ENCODE peak calls at places on chromosomes 1 and 21, in six cellular contexts. One of them, this sample, is unnamed.

GRCh38 chr21:34279285-34279684 is 84.5 kb upstream of the KCNE2 start:
- DNase-seq in body of pancreas: no peak
- DNase-seq in prostate gland: no peak
- DNase-seq in IMR-90: no peak
- DNase-seq in suprapubic skin: no peak
- DNase-seq in gastrocnemius medialis: no peak
- DNase-seq in this sample: no peak

GRCh38 chr1:85992756-85993155 is 163.8 kb downstream of the COL24A1 start:
- DNase-seq in body of pancreas: no peak
- DNase-seq in prostate gland: no peak
- DNase-seq in IMR-90: peak; percentile 76
- DNase-seq in suprapubic skin: no peak
- DNase-seq in gastrocnemius medialis: no peak
- DNase-seq in this sample: no peak

GRCh38 chr1:2195785-2196184 is 1.2 kb upstream of the FAAP20 start:
- DNase-seq in body of pancreas: no peak
- DNase-seq in prostate gland: no peak
- DNase-seq in IMR-90: no peak
- DNase-seq in suprapubic skin: no peak
- DNase-seq in gastrocnemius medialis: no peak
- DNase-seq in this sample: no peak

GRCh38 chr1:84260852-84261518 is 40.5 kb upstream of the SAMD13 start:
- DNase-seq in body of pancreas: no peak
- DNase-seq in prostate gland: no peak
- DNase-seq in IMR-90: peak; percentile 38
- DNase-seq in suprapubic skin: no peak
- DNase-seq in gastrocnemius medialis: no peak
- DNase-seq in this sample: no peak

GRCh38 chr1:10724948-10725852 is 71.2 kb downstream of the CASZ1 start:
- DNase-seq in body of pancreas: peak; percentile 81
- DNase-seq in prostate gland: peak; percentile 54
- DNase-seq in IMR-90: peak; percentile 8
- DNase-seq in suprapubic skin: no peak
- DNase-seq in gastrocnemius medialis: peak; percentile 96
- DNase-seq in this sample: no peak

GRCh38 chr1:245310605-245311531 is 156.1 kb downstream of the KIF26B start:
- DNase-seq in body of pancreas: peak; percentile 32
- DNase-seq in prostate gland: no peak
- DNase-seq in IMR-90: no peak
- DNase-seq in suprapubic skin: no peak
- DNase-seq in gastrocnemius medialis: no peak
- DNase-seq in this sample: peak; percentile 17

GRCh38 chr1:54273837-54274192 is 73.8 kb downstream of the MRPL37 start:
- DNase-seq in body of pancreas: peak; percentile 45
- DNase-seq in prostate gland: no peak
- DNase-seq in IMR-90: no peak
- DNase-seq in suprapubic skin: no peak
- DNase-seq in gastrocnemius medialis: peak; percentile 74
- DNase-seq in this sample: peak; percentile 41

GRCh38 chr21:42556476-42556875 is 42.8 kb downstream of the SLC37A1 start:
- DNase-seq in body of pancreas: no peak
- DNase-seq in prostate gland: no peak
- DNase-seq in IMR-90: no peak
- DNase-seq in suprapubic skin: peak; percentile 60
- DNase-seq in gastrocnemius medialis: no peak
- DNase-seq in this sample: no peak

GRCh38 chr1:9080704-9081291 is 11.4 kb upstream of the SLC2A5 start:
- DNase-seq in body of pancreas: no peak
- DNase-seq in prostate gland: no peak
- DNase-seq in IMR-90: no peak
- DNase-seq in suprapubic skin: no peak
- DNase-seq in gastrocnemius medialis: no peak
- DNase-seq in this sample: no peak

GRCh38 chr1:197399691-197400521 is 131.9 kb downstream of the CRB1 start:
- DNase-seq in body of pancreas: peak; percentile 25
- DNase-seq in prostate gland: no peak
- DNase-seq in IMR-90: peak; percentile 51
- DNase-seq in suprapubic skin: no peak
- DNase-seq in gastrocnemius medialis: no peak
- DNase-seq in this sample: no peak

GRCh38 chr1:81811757-81812371 is 11.1 kb downstream of the ADGRL2 start:
- DNase-seq in body of pancreas: no peak
- DNase-seq in prostate gland: no peak
- DNase-seq in IMR-90: no peak
- DNase-seq in suprapubic skin: no peak
- DNase-seq in gastrocnemius medialis: no peak
- DNase-seq in this sample: no peak

DNA sequence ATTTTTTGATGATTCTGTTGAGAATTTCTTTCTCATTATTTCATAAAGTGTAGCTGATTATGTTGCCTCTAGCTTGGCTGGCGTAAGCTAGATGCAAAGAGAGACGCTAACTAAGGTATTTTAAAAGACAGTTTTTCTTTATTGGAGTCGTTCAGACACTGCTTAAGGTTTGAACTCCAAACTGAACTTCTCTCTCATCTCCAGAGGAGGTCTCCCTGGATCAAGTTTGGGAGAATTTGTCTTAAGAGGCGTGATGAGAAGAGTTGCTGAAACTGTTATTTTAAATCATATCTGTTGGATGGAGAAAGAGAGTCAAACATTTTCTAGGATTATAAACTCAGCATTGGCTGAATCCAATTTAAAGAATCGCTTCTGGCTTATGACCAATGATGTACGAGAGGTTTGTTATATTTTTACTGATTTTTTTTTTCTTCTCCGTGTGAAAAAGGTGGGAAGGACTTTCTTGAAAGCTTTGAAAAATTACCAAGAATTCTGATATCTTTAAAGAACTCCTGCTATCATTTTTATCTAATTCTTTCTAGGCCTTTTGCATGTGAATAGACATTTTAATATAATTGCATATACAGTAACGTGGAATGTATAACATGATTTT is 34.0 kb downstream of the MAP3K7CL start:
- DNase-seq in body of pancreas: peak; percentile 45
- DNase-seq in prostate gland: no peak
- DNase-seq in IMR-90: peak; percentile 91
- DNase-seq in suprapubic skin: no peak
- DNase-seq in gastrocnemius medialis: no peak
- DNase-seq in this sample: no peak
- TF ChIP-seq CTCF in body of pancreas: peak; percentile 49
- TF ChIP-seq CTCF in prostate gland: peak; percentile 77
- TF ChIP-seq CTCF in IMR-90: peak; percentile 90
- TF ChIP-seq CTCF in suprapubic skin: peak; percentile 67
- TF ChIP-seq CTCF in gastrocnemius medialis: peak; percentile 65
- TF ChIP-seq CTCF in this sample: no peak

DNA sequence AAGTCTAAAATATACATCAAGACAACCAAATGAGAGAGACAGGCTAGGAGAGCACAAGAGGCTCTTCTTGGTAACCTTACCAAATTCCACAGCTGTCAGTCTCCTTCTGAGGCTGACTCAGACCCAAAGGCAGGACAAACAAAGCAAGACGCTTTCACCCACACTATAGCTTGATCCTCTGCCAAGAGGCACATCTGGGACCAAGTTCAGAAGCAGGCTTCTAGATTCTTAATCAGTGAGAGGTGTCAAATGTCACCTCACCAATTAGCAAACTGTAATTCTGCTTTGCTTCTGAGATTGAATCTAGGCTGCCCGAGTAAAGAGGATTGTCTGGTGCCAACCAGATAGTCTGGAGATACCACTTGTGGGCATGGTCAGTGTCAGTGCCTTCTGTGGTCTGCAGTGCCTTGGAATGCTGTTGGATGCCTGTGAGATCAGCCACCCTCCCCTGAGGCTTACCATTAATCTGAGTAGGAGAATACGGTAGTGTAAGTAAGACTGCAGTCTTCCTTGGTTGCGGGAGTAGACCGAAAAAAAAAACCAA is 151.0 kb downstream of the FMN2 start:
- DNase-seq in body of pancreas: no peak
- DNase-seq in prostate gland: no peak
- DNase-seq in IMR-90: peak; percentile 80
- DNase-seq in suprapubic skin: no peak
- DNase-seq in gastrocnemius medialis: no peak
- DNase-seq in this sample: no peak
- TF ChIP-seq POLR2A in body of pancreas: no peak
- TF ChIP-seq POLR2A in prostate gland: no peak
- TF ChIP-seq POLR2A in IMR-90: no peak
- TF ChIP-seq POLR2A in suprapubic skin: no peak
- TF ChIP-seq POLR2A in gastrocnemius medialis: no peak
- TF ChIP-seq POLR2A in this sample: no peak

DNA sequence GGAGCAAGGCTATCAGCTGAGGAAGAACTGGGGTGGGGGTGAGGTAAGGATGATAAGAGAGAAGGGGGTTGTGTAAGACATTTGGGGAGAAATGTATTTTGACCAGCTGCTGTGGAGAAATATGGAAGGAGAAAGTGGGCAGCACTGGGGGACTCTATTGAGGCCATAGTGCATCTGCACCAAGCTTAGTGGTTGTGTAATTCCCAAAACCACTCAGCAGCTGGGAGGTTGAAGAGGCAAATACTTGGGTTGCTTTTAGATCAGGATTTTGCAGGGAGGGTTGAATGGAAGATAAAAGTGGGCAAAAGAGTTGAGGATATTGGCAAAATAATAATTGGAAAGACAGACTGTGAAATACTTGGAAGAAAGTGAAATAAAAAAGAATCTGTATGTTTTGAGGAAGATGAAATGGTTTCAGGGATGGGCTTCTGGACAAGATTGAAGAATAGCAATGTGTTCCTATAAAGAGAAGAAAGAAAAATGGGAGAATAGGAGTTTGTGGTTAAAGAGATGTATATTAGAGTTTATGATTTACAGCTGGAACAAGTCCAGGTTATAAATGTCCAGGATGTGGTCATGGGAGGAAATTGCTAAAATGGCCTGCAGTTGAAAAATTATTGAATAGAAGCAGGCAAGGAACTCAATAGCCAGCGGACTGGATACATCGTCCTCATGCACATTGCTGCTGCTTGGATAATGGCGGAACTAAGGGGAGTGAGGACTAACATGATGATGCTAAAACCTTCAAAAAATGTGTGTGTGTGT is 162.7 kb downstream of the DNM3 start:
- DNase-seq in body of pancreas: no peak
- DNase-seq in prostate gland: no peak
- DNase-seq in IMR-90: peak; percentile 17
- DNase-seq in suprapubic skin: no peak
- DNase-seq in gastrocnemius medialis: no peak
- DNase-seq in this sample: no peak
- H3K4me3 ChIP-seq in body of pancreas: no peak overlapping the region
- H3K4me3 ChIP-seq in prostate gland: no peak overlapping the region
- H3K4me3 ChIP-seq in IMR-90: no peak overlapping the region
- H3K4me3 ChIP-seq in suprapubic skin: no peak overlapping the region
- H3K4me3 ChIP-seq in gastrocnemius medialis: no peak overlapping the region
- H3K4me3 ChIP-seq in this sample: no peak overlapping the region

DNA sequence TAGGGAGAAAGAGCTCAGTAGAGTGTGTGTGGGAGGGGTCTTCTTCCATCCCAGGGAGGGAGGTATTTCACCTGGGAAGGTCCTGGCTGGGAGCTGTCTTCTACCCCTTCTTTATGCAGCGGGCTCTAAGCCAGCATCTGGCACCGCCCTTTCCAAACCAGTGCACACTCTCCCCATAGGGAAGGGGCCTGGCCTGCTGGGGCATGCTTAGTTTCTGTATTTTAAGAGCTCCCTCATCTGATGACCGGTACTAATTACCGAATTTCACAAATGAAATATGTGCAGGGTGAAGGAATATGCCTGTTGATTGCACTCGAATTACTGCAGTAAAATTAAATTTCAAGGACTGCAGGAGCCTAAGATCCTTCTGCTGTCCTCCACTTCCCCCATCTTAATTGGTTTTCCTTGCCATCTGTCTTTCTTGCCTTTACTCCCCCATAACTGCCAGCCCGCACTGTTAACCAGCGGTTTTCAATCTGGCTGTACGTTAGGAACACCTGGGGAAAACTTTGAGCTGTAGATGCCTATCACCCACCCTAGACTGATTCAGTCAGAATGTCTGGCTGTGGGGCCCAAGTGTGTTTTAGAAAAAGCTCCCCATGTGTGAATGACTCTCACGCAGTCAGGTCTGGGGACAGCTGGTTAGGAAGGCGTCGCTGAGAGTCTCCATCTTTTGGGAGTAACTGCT is 20.1 kb downstream of the GALNT2 start:
- DNase-seq in body of pancreas: no peak
- DNase-seq in prostate gland: peak; percentile 37
- DNase-seq in IMR-90: no peak
- DNase-seq in suprapubic skin: no peak
- DNase-seq in gastrocnemius medialis: no peak
- DNase-seq in this sample: no peak
- TF ChIP-seq CTCF in body of pancreas: no peak
- TF ChIP-seq CTCF in prostate gland: no peak
- TF ChIP-seq CTCF in IMR-90: no peak
- TF ChIP-seq CTCF in suprapubic skin: no peak
- TF ChIP-seq CTCF in gastrocnemius medialis: no peak
- TF ChIP-seq CTCF in this sample: no peak

GRCh38 chr1:201899683-201900429 is 11.2 kb downstream of the SHISA4 start:
- DNase-seq in body of pancreas: no peak
- DNase-seq in prostate gland: no peak
- DNase-seq in IMR-90: no peak
- DNase-seq in suprapubic skin: no peak
- DNase-seq in gastrocnemius medialis: no peak
- DNase-seq in this sample: no peak
- TF ChIP-seq POLR2A in body of pancreas: no peak
- TF ChIP-seq POLR2A in prostate gland: no peak
- TF ChIP-seq POLR2A in IMR-90: no peak
- TF ChIP-seq POLR2A in suprapubic skin: no peak
- TF ChIP-seq POLR2A in gastrocnemius medialis: no peak
- TF ChIP-seq POLR2A in this sample: no peak

This sample was measured in lower leg skin.